ENCODE peak calls at places on chromosome 21, in six cellular contexts. G is osteocyte; X is Karpas-422; A is NCI-H1092; Z is effector memory CD8-positive, alpha-beta T cell; N is endothelial cell. B is an unnamed sample.

GRCh38 chr21:33968082-33968997 is 52.7 kb upstream of the ATP5PO start:
- DNase-seq in G (peak; percentile 34), X (peak; percentile 81), A (no peak), Z (no peak), N (peak; percentile 22), B (peak; percentile 80)

GRCh38 chr21:26732442-26733221 is 112.6 kb downstream of the ADAMTS1 start:
- DNase-seq in G (no peak), X (peak; percentile 73), A (no peak), Z (no peak), N (peak; percentile 68), B (peak; percentile 15)

GRCh38 chr21:17550671-17551308 is 37.9 kb downstream of the CXADR start:
- DNase-seq in G (no peak), X (no peak), A (no peak), Z (no peak), N (no peak), B (peak; percentile 28)

GRCh38 chr21:37636152-37636860 is 269.7 kb downstream of the DYRK1A start:
- DNase-seq in G (no peak), X (no peak), A (no peak), Z (no peak), N (no peak), B (peak; percentile 75)

GRCh38 chr21:38280446-38280845 is 23.7 kb downstream of the KCNJ15 start:
- DNase-seq in G (no peak), X (no peak), A (no peak), Z (no peak), N (no peak), B (no peak)

GRCh38 chr21:46297311-46298082 is 11.4 kb downstream of the YBEY start:
- DNase-seq in G (no peak), X (no peak), A (no peak), Z (no peak), N (peak; percentile 33), B (no peak)

GRCh38 chr21:43361493-43362296 is 65.2 kb downstream of the SIK1 start:
- DNase-seq in G (no peak), X (peak; percentile 84), A (no peak), Z (no peak), N (no peak), B (no peak)

GRCh38 chr21:34914239-34914638 is 134.9 kb downstream of the RUNX1 start:
- DNase-seq in G (no peak), X (no peak), A (no peak), Z (no peak), N (no peak), B (no peak)

GRCh38 chr21:29295066-29295650 is 3.6 kb upstream of the BACH1 start:
- DNase-seq in G (no peak), X (no peak), A (no peak), Z (no peak), N (no peak), B (no peak)

GRCh38 chr21:43196789-43197188 is 28.0 kb downstream of the CRYAA start:
- DNase-seq in G (no peak), X (no peak), A (no peak), Z (no peak), N (no peak), B (no peak)

GRCh38 chr21:46347791-46348381 is 23.9 kb downstream of the PCNT start:
- DNase-seq in G (no peak), X (no peak), A (no peak), Z (no peak), N (no peak), B (peak; percentile 10)

GRCh38 chr21:34065015-34065414 is 8.4 kb upstream of the MRPS6 start:
- DNase-seq in G (no peak), X (no peak), A (no peak), Z (no peak), N (no peak), B (no peak)

GRCh38 chr21:41808094-41808493 is 41.2 kb upstream of the RIPK4 start:
- DNase-seq in G (no peak), X (no peak), A (no peak), Z (no peak), N (no peak), B (no peak)

GRCh38 chr21:35779690-35780570 is 280.4 kb downstream of the SETD4 start:
- DNase-seq in G (no peak), X (no peak), A (no peak), Z (no peak), N (no peak), B (peak; percentile 73)

GRCh38 chr21:41432567-41433460 is 6.8 kb downstream of the MX1 start:
- DNase-seq in G (peak; percentile 72), X (no peak), A (no peak), Z (no peak), N (no peak), B (no peak)

GRCh38 chr21:41953831-41954653 is at the start of gene C2CD2:
- DNase-seq in G (no peak), X (no peak), A (peak; percentile 19), Z (no peak), N (peak; percentile 51), B (peak; percentile 58)

GRCh38 chr21:33058468-33059318 is 11.2 kb upstream of the OLIG1 start:
- DNase-seq in G (no peak), X (no peak), A (peak; percentile 19), Z (no peak), N (no peak), B (no peak)

GRCh38 chr21:32298148-32298559 is 501 bp upstream of the MRAP start:
- DNase-seq in G (no peak), X (no peak), A (no peak), Z (no peak), N (no peak), B (no peak)

GRCh38 chr21:29403291-29403690 is 104.6 kb downstream of the BACH1 start:
- DNase-seq in G (no peak), X (no peak), A (no peak), Z (no peak), N (no peak), B (no peak)

GRCh38 chr21:32484706-32485380 is 72.3 kb downstream of the EVA1C start:
- DNase-seq in G (no peak), X (no peak), A (no peak), Z (no peak), N (no peak), B (no peak)

GRCh38 chr21:27132270-27132669 is 165.4 kb upstream of the ADAMTS5 start:
- DNase-seq in G (no peak), X (no peak), A (no peak), Z (no peak), N (no peak), B (no peak)

GRCh38 chr21:35540950-35541632 is 492.0 kb upstream of the RUNX1 start:
- DNase-seq in G (no peak), X (no peak), A (peak; percentile 41), Z (no peak), N (no peak), B (no peak)

GRCh38 chr21:39312112-39313041 is 1.1 kb downstream of the BRWD1 start:
- DNase-seq in G (peak; percentile 95), X (peak; percentile 95), A (peak; percentile 90), Z (peak; percentile 97), N (peak; percentile 91), B (peak; percentile 88)

GRCh38 chr21:42351626-42352432 is 1.0 kb upstream of the TFF2 start:
- DNase-seq in G (peak; percentile 62), X (no peak), A (no peak), Z (no peak), N (no peak), B (no peak)